ENCODE peak calls at places on chromosomes 12 and 14, in nine cellular contexts. Z, U, J, D, L, F, A, E and V are unnamed samples.

GRCh38 chr12:124466200-124467128 is 100.9 kb downstream of the NCOR2 start:
- DNase-seq in D (peak; percentile 58), E (no peak), U (no peak), A (no peak), L (no peak), Z (peak; percentile 85), F (peak; percentile 89), J (peak; percentile 82), V (peak; percentile 85)

GRCh38 chr12:130825771-130826150 is 13.3 kb downstream of the STX2 start:
- DNase-seq in J (no peak), A (no peak), Z (no peak), F (no peak), L (no peak), U (no peak), D (no peak), E (no peak), V (no peak)

GRCh38 chr14:54737132-54737711 is 165.4 kb downstream of the GCH1 start:
- DNase-seq in U (peak; percentile 10), E (no peak), A (no peak), L (no peak), Z (peak; percentile 61), D (no peak), F (no peak), J (no peak), V (no peak)

GRCh38 chr12:55126106-55126505 is at the start of gene OR9K2:
- DNase-seq in J (no peak), F (no peak), D (no peak), Z (no peak), E (no peak), A (no peak), U (no peak), L (no peak), V (no peak)

GRCh38 chr14:68862954-68863594 is 70.2 kb upstream of the ZFP36L1 start:
- DNase-seq in Z (peak; percentile 82), L (peak; percentile 71), A (peak; percentile 46), U (peak; percentile 77), E (peak; percentile 64), J (peak; percentile 49), F (peak; percentile 71), D (peak; percentile 34), V (peak; percentile 38)

GRCh38 chr12:99670635-99671034 is 23.1 kb downstream of the GARIN6 start:
- DNase-seq in J (no peak), F (no peak), D (no peak), L (no peak), Z (no peak), A (no peak), U (no peak), E (peak; percentile 17), V (no peak)

GRCh38 chr12:65004270-65004669 is 116.8 kb downstream of the WIF1 start:
- DNase-seq in E (no peak), F (no peak), U (no peak), Z (no peak), L (no peak), J (no peak), A (no peak), D (no peak), V (no peak)

GRCh38 chr12:115203661-115204060 is 519.7 kb upstream of the TBX3 start:
- DNase-seq in J (no peak), D (no peak), E (no peak), F (no peak), A (no peak), L (no peak), U (no peak), Z (no peak), V (no peak)

GRCh38 chr12:100359248-100359647 is 2.4 kb downstream of the SLC17A8 start:
- DNase-seq in A (no peak), L (no peak), E (no peak), D (no peak), Z (no peak), J (no peak), F (no peak), U (no peak), V (no peak)

GRCh38 chr12:10968765-10969456 is 17.8 kb downstream of the TAS2R50 start:
- DNase-seq in A (no peak), D (no peak), L (no peak), Z (peak; percentile 50), F (no peak), E (no peak), U (no peak), J (no peak), V (no peak)

GRCh38 chr14:27958757-27959156 is 807.8 kb upstream of the FOXG1 start:
- DNase-seq in Z (no peak), E (no peak), F (no peak), L (no peak), D (no peak), J (no peak), U (no peak), A (no peak), V (no peak)

GRCh38 chr14:75832621-75833297 is 149.0 kb downstream of the TGFB3 start:
- DNase-seq in D (no peak), E (peak; percentile 28), U (no peak), L (no peak), Z (peak; percentile 17), A (peak; percentile 35), J (no peak), F (no peak), V (no peak)

GRCh38 chr14:92967346-92967926 is 44.5 kb downstream of the CHGA start:
- DNase-seq in U (no peak), J (no peak), Z (no peak), E (no peak), F (no peak), L (no peak), A (no peak), D (no peak), V (no peak)

GRCh38 chr12:662541-663292 is 528 bp downstream of the NINJ2 start:
- DNase-seq in Z (no peak), L (no peak), J (no peak), E (no peak), U (no peak), D (no peak), A (no peak), F (no peak), V (no peak)

GRCh38 chr12:124675881-124676688 is 108.7 kb upstream of the NCOR2 start:
- DNase-seq in A (no peak), U (no peak), F (no peak), Z (no peak), J (no peak), E (no peak), L (no peak), D (no peak), V (no peak)

GRCh38 chr12:6277982-6278438 is 32.5 kb upstream of the PLEKHG6 start:
- DNase-seq in E (no peak), U (peak; percentile 52), L (no peak), F (no peak), A (no peak), Z (peak; percentile 14), D (no peak), J (no peak), V (no peak)

GRCh38 chr12:62618948-62619347 is 152.3 kb downstream of the MON2 start:
- DNase-seq in D (no peak), F (no peak), L (peak; percentile 63), E (no peak), A (peak; percentile 68), U (no peak), J (no peak), Z (peak; percentile 36), V (no peak)

GRCh38 chr14:103561381-103562134 is 899 bp downstream of the BAG5 start:
- DNase-seq in A (no peak), D (peak; percentile 25), L (peak; percentile 19), U (peak; percentile 45), F (peak; percentile 66), Z (peak; percentile 70), E (no peak), J (no peak), V (no peak)

GRCh38 chr12:89389755-89390661 is 37.7 kb upstream of the DUSP6 start:
- DNase-seq in E (no peak), U (peak; percentile 24), F (no peak), L (no peak), Z (peak; percentile 81), J (no peak), D (no peak), A (no peak), V (no peak)

GRCh38 chr14:91185721-91186120 is 58.8 kb downstream of the GPR68 start:
- DNase-seq in U (no peak), A (no peak), F (no peak), D (no peak), Z (no peak), J (no peak), L (no peak), E (no peak), V (no peak)

GRCh38 chr12:7099290-7099996 is 7.2 kb upstream of the C1R start:
- DNase-seq in A (no peak), J (no peak), Z (no peak), E (no peak), L (no peak), D (no peak), U (no peak), F (no peak), V (no peak)